ENCODE peak calls at places on chromosomes 11 and 22, in four cellular contexts. F is K562, H is HepG2, M is GM12878. E is an unnamed sample.

GRCh38 chr22:32545801-32546200 is 71.2 kb downstream of the FBXO7 start:
- DNase-seq in F (no peak), H (peak), M (no peak), E (no peak)

GRCh38 chr11:69238562-69239319 is 55.2 kb upstream of the MYEOV start:
- DNase-seq in F (no peak), H (no peak), M (no peak), E (no peak)

GRCh38 chr22:46367707-46368191 is 32.2 kb downstream of the TRMU start:
- DNase-seq in F (peak), H (peak), M (no peak), E (peak)

GRCh38 chr11:122711831-122712378 is 56.4 kb downstream of the UBASH3B start:
- DNase-seq in F (no peak), H (no peak), M (no peak), E (no peak)

GRCh38 chr22:18063311-18063710 is 14.5 kb upstream of the PEX26 start:
- DNase-seq in F (no peak), H (no peak), M (no peak), E (no peak)

GRCh38 chr11:96741068-96741467 is 351.3 kb downstream of the JRKL start:
- DNase-seq in F (no peak), H (no peak), M (no peak), E (no peak)

GRCh38 chr11:120186799-120187591 is 23.8 kb upstream of the OAF start:
- DNase-seq in F (no peak), H (peak), M (peak), E (no peak)

GRCh38 chr11:127451852-127452251 is 451.3 kb upstream of the KIRREL3 start:
- DNase-seq in F (no peak), H (no peak), M (no peak), E (no peak)

GRCh38 chr11:47186076-47186936 is at the start of gene PACSIN3:
- DNase-seq in F (peak), H (peak), M (no peak), E (peak)

GRCh38 chr11:36288442-36289225 is 590 bp downstream of the COMMD9 start:
- DNase-seq in F (no peak), H (no peak), M (no peak), E (no peak)

GRCh38 chr11:100536979-100537378 is 150.1 kb upstream of the ARHGAP42 start:
- DNase-seq in F (no peak), H (no peak), M (no peak), E (no peak)

GRCh38 chr11:46272816-46273427 is 4.5 kb upstream of the CREB3L1 start:
- DNase-seq in F (no peak), H (no peak), M (no peak), E (no peak)

GRCh38 chr11:45659818-45660160 is 5.6 kb downstream of the CHST1 start:
- DNase-seq in F (no peak), H (no peak), M (no peak), E (no peak)

GRCh38 chr11:10654211-10655150 is 39.1 kb downstream of the IRAG1 start:
- DNase-seq in F (peak), H (peak), M (peak), E (peak)

GRCh38 chr11:113163291-113164030 is 150.9 kb upstream of the TTC12 start:
- DNase-seq in F (no peak), H (no peak), M (no peak), E (no peak)

GRCh38 chr11:95150977-95151684 is 61.5 kb downstream of the ENDOD1 start:
- DNase-seq in F (peak), H (peak), M (peak), E (peak)

GRCh38 chr11:63862923-63863322 is 24.0 kb downstream of the MARK2 start:
- DNase-seq in F (no peak), H (peak), M (no peak), E (no peak)

GRCh38 chr11:16184588-16184987 is 171.8 kb downstream of the SOX6 start:
- DNase-seq in F (no peak), H (peak), M (no peak), E (no peak)

GRCh38 chr11:61679301-61679700 is 890 bp upstream of the DAGLA start:
- DNase-seq in F (no peak), H (no peak), M (no peak), E (no peak)

GRCh38 chr11:60912223-60912850 is 1.6 kb upstream of the TMEM109 start:
- DNase-seq in F (no peak), H (no peak), M (no peak), E (no peak)

GRCh38 chr11:120182357-120182756 is 28.5 kb upstream of the OAF start:
- DNase-seq in F (no peak), H (no peak), M (no peak), E (no peak)

GRCh38 chr11:8262552-8263108 is 1.0 kb downstream of the LMO1 start:
- DNase-seq in F (no peak), H (no peak), M (no peak), E (peak)

GRCh38 chr11:68632802-68633201 is 51.5 kb upstream of the GAL start:
- DNase-seq in F (peak), H (peak), M (no peak), E (peak)

GRCh38 chr11:94193288-94193687 is 64.6 kb downstream of the PANX1 start:
- DNase-seq in F (no peak), H (no peak), M (no peak), E (no peak)

GRCh38 chr11:60887531-60887930 is 18.9 kb downstream of the PRPF19 start:
- DNase-seq in F (peak), H (peak), M (no peak), E (peak)

GRCh38 chr11:100396281-100396680 is 290.8 kb upstream of the ARHGAP42 start:
- DNase-seq in F (no peak), H (no peak), M (no peak), E (no peak)

GRCh38 chr11:26134481-26135355 is 197.2 kb upstream of the ANO3 start:
- DNase-seq in F (no peak), H (peak), M (no peak), E (peak)

GRCh38 chr22:32355760-32356159 is 1.9 kb upstream of the RFPL3 start:
- DNase-seq in F (no peak), H (peak), M (no peak), E (no peak)

GRCh38 chr11:134338068-134338467 is 6.3 kb downstream of the GLB1L2 start:
- DNase-seq in F (no peak), H (no peak), M (no peak), E (no peak)

GRCh38 chr22:47161631-47162030 is 399.2 kb downstream of the TBC1D22A start:
- DNase-seq in F (no peak), H (no peak), M (no peak), E (no peak)

GRCh38 chr22:20234760-20235452 is 33.2 kb downstream of the RTN4R start:
- DNase-seq in F (no peak), H (no peak), M (no peak), E (no peak)

GRCh38 chr11:105862736-105863367 is 159.2 kb downstream of the MSANTD4 start:
- DNase-seq in F (no peak), H (peak), M (no peak), E (peak)

GRCh38 chr11:70381872-70382842 is 16.2 kb upstream of the CTTN start:
- DNase-seq in F (peak), H (no peak), M (no peak), E (no peak)

GRCh38 chr22:48332438-48333322 is 1495.0 kb downstream of the BRD1 start:
- DNase-seq in F (no peak), H (no peak), M (no peak), E (no peak)

GRCh38 chr11:114187173-114187572 is 109.0 kb upstream of the NNMT start:
- DNase-seq in F (no peak), H (no peak), M (no peak), E (no peak)

GRCh38 chr11:110762596-110762995 is 50.4 kb upstream of the ARHGAP20 start:
- DNase-seq in F (no peak), H (no peak), M (no peak), E (no peak)

GRCh38 chr11:128632151-128632791 is 44.9 kb upstream of the ETS1 start:
- DNase-seq in F (no peak), H (peak), M (no peak), E (peak)

GRCh38 chr11:35664977-35665441 is 2.4 kb downstream of the TRIM44 start:
- DNase-seq in F (no peak), H (no peak), M (no peak), E (no peak)

GRCh38 chr22:27381552-27381951 is 420.0 kb downstream of the MN1 start:
- DNase-seq in F (no peak), H (no peak), M (no peak), E (no peak)
- TF ChIP-seq FOXK2 in F (no peak), H (no peak), M (no peak), E (no peak)

GRCh38 chr22:41596776-41597634 is 7.4 kb upstream of the PMM1 start:
- DNase-seq in F (peak), H (peak), M (no peak), E (peak)
- TF ChIP-seq TARDBP in F (no peak), H (peak), M (no peak), E (no peak)

GRCh38 chr22:23035557-23036277 is 34.6 kb upstream of the GNAZ start:
- DNase-seq in F (peak), H (no peak), M (peak), E (no peak)
- TF ChIP-seq SP1 in F (no peak), H (no peak), M (no peak), E (no peak)

GRCh38 chr22:25051073-25051472 is 98.6 kb downstream of the KIAA1671 start:
- DNase-seq in F (peak), H (no peak), M (no peak), E (peak)

GRCh38 chr22:25050566-25050965 is 98.0 kb downstream of the KIAA1671 start:
- DNase-seq in F (no peak), H (no peak), M (no peak), E (no peak)

GRCh38 chr22:25051983-25052710 is 99.6 kb downstream of the KIAA1671 start:
- DNase-seq in F (no peak), H (peak), M (no peak), E (no peak)

GRCh38 chr22:25054943-25055511 is 102.5 kb downstream of the KIAA1671 start:
- DNase-seq in F (no peak), H (no peak), M (no peak), E (no peak)

DNA sequence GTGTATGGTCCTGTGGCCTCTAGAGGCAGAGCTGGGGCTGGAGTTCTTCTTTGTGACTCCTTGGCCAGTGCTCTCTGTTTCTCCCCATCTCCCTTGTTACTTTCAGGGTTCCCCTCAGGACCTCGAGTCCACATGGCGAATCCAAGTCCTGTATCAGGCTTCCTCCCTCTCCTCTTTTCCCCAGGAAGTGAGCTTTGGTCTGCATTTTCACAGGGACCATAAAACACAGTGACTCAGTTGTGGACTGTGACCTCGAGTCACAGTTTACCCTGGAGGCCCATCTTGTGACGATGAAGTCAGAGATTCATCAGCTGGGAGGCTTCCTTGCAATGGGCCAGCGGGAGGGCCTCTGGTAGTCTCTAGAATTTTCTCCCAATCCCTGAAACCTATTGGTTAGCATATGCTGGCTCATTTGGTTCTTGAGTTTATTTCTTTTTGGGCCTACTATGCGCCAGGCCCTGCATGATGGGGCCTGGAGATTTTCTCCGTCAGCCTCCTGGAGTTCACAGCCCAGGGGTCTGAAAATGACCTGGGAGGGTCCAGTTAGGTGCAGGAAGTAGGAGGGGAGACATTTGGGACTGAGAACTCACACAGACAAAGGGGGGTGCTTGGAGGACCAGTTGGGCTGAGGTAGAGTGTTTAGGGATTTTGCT is 100.8 kb downstream of the KIAA1671 start:
- DNase-seq in F (no peak), H (peak), M (no peak), E (no peak)
- TF ChIP-seq FOXK2 in F (no peak), H (no peak), M (no peak), E (no peak)

GRCh38 chr11:44277097-44278090 is 32.5 kb downstream of the ALX4 start:
- DNase-seq in F (no peak), H (no peak), M (no peak), E (no peak)
- TF ChIP-seq TARDBP in F (no peak), H (no peak), M (no peak), E (no peak)

GRCh38 chr11:1233351-1234053 is 10.6 kb downstream of the MUC5B start:
- DNase-seq in F (no peak), H (no peak), M (no peak), E (no peak)
- TF ChIP-seq SP1 in F (no peak), H (no peak), M (no peak), E (no peak)

DNA sequence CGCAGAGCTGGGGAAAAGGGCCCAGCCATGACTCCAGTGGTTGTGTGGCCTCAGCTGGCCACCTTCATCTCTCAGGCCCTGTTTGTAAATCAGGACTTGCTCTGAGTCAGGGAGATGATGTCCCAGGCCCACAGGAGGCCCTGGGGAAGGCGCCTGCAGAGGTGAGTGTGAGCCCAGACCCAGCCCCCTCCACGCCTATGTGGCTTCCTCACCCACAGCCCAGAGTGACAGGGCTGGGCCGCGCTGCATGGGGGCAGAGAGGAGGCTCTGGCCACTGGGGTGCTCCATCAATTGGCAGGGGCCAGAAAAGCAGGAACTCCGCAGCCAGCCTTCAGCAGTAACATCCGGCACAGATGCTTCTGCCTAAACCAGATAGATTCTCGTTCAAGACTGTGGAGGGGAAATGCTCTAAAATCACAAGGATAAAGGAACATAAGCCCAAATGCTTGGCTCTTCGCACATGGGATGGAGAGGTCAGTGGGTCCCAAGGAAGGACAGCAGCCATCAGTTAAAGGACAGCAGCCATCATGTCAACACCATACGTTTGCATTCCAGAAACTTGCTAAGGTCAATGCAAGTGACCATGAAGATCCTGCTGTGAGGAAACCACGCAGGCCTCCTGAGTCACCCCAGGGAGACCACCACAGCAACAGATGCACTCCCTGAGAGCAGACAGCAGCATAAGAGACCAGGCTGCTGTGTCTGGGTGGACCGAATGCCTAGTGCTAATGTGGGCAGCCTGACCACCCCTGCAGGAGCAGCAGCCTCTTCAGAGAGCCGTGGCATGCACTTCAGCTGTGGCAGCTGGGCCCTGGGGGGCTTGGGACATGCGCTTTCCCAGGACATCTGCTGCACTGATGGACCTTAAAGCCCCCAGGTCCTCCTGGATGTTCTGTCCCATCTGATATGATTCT is 28.3 kb downstream of the OSBPL5 start:
- DNase-seq in F (no peak), H (no peak), M (no peak), E (no peak)
- TF ChIP-seq FOXK2 in F (no peak), H (no peak), M (no peak), E (no peak)

DNA sequence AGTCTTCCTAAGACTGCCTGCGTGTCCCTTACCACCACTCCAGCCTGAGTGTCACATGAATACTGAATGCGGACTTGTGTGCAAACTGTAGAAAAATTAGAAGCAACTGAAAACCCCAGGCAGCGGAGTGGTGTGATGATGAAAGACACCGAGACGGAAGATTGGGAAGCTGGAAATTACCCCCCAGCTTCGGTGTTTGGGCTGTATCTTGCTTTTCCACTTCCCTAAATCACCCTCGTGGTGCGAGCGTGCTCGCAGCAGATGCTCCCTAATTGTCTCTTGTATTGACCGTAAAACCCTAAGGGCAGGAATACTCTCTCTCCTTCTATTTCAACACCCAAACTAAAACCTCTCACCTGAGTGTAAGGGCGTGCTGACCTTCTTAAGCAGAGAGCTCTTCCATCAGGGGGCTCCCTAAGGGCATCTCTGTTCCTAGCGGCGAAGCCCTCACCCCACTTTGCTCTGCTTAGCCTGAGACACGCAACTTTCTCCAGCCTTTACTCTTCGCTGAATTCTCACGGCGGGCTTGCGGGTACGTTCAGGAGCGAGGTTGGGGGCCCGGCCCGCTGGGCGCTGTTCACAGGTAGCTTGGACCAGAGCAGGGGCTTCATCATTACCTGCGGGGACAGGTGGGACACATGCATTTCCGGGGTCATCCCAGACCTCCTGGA is 62.4 kb downstream of the CRYBB2 start:
- DNase-seq in F (no peak), H (no peak), M (no peak), E (no peak)
- TF ChIP-seq TARDBP in F (no peak), H (no peak), M (no peak), E (no peak)

GRCh38 chr11:17745032-17745772 is 10.6 kb downstream of the KCNC1 start:
- DNase-seq in F (no peak), H (no peak), M (no peak), E (no peak)
- TF ChIP-seq SP1 in F (no peak), H (no peak), M (no peak), E (no peak)

GRCh38 chr11:27250867-27251266 is 112.1 kb downstream of the CCDC34 start:
- DNase-seq in F (no peak), H (no peak), M (no peak), E (no peak)
- TF ChIP-seq FOXK2 in F (no peak), H (no peak), M (no peak), E (no peak)

E was measured in HEK293T.